ENCODE peak calls at places on chromosomes 7 and 10, in ten cellular contexts. O is MM.1S; I is CD8-positive, alpha-beta T cell; K is body of pancreas; G is OCI-LY7; H is lower lobe of right lung; V is K562; C is GM23338; B is aorta; T is GM12878. W is an unnamed sample. For H3K4me1, the result is how much of the 10 kb centered on the place peaks cover.

GRCh38 chr10:103982639-103983038 is 15.7 kb downstream of the SLK start:
- DNase-seq in O (peak), C (peak), T (no peak), B (no peak), K (no peak), I (no peak), G (peak), V (no peak), H (no peak), W (no peak)

GRCh38 chr7:389911-390601 is 100.1 kb downstream of the FOXL3 start:
- DNase-seq in H (peak), O (no peak), I (no peak), B (peak), C (no peak), K (peak), T (no peak), G (no peak), V (no peak), W (peak)

GRCh38 chr10:31770307-31770902 is 158.2 kb downstream of the ARHGAP12 start:
- DNase-seq in I (peak), C (peak), T (no peak), H (peak), V (peak), G (peak), O (peak), K (peak), B (no peak), W (no peak)

GRCh38 chr10:75392744-75393143 is 8.8 kb downstream of the ZNF503 start:
- DNase-seq in T (no peak), I (no peak), O (no peak), G (no peak), K (no peak), B (no peak), C (no peak), V (no peak), H (no peak), W (no peak)

GRCh38 chr10:71888623-71889387 is 37.8 kb upstream of the PSAP start:
- DNase-seq in C (peak), O (peak), B (peak), I (peak), K (peak), T (peak), H (peak), V (peak), G (peak), W (no peak)

GRCh38 chr10:64116731-64117130 is 595.5 kb downstream of the REEP3 start:
- DNase-seq in T (no peak), B (no peak), C (peak), I (no peak), K (no peak), O (no peak), H (no peak), V (no peak), G (no peak), W (no peak)

GRCh38 chr7:66837007-66837406 is 84.0 kb upstream of the TMEM248 start:
- DNase-seq in C (peak), B (no peak), H (peak), G (peak), K (no peak), O (peak), T (no peak), I (no peak), V (peak), W (no peak)

GRCh38 chr10:35963685-35964084 is 321.6 kb upstream of the FZD8 start:
- DNase-seq in O (no peak), H (no peak), T (no peak), G (no peak), C (no peak), I (no peak), K (no peak), V (no peak), B (no peak), W (no peak)

GRCh38 chr7:38545977-38546376 is 85.2 kb downstream of the AMPH start:
- DNase-seq in K (no peak), T (no peak), O (no peak), H (no peak), V (no peak), G (no peak), I (no peak), B (no peak), C (no peak), W (no peak)

GRCh38 chr10:74754397-74754796 is 72.0 kb upstream of the KAT6B start:
- DNase-seq in T (no peak), K (no peak), V (no peak), O (no peak), C (no peak), I (no peak), G (no peak), H (no peak), B (no peak), W (no peak)

GRCh38 chr10:75654777-75655176 is 223.4 kb downstream of the LRMDA start:
- DNase-seq in I (no peak), B (no peak), C (no peak), T (no peak), H (no peak), O (no peak), V (no peak), K (no peak), G (no peak), W (no peak)

GRCh38 chr7:5695037-5695708 is 86.3 kb downstream of the RNF216 start:
- DNase-seq in B (peak), K (no peak), H (no peak), O (no peak), G (peak), V (no peak), I (peak), T (peak), C (no peak), W (no peak)

GRCh38 chr10:133465191-133465949 is 11.6 kb downstream of the SCART1 start:
- DNase-seq in H (no peak), K (no peak), G (no peak), O (no peak), T (no peak), V (peak), I (no peak), C (peak), B (no peak), W (no peak)

GRCh38 chr7:16982640-16983103 is 100.9 kb upstream of the AGR3 start:
- DNase-seq in G (peak), O (peak), T (no peak), H (no peak), B (no peak), K (no peak), I (no peak), C (peak), V (peak), W (no peak)

GRCh38 chr7:130114374-130114773 is 44.0 kb downstream of the KLHDC10 start:
- DNase-seq in O (peak), H (no peak), I (no peak), T (no peak), G (peak), V (no peak), C (no peak), B (no peak), K (no peak), W (no peak)

GRCh38 chr10:112332509-112333228 is 41.2 kb upstream of the ACSL5 start:
- DNase-seq in V (no peak), O (no peak), H (peak), K (peak), I (no peak), B (no peak), T (no peak), C (no peak), G (no peak), W (no peak)

GRCh38 chr7:158097511-158098124 is 490.0 kb downstream of the PTPRN2 start:
- DNase-seq in H (no peak), O (no peak), T (no peak), B (peak), V (no peak), I (no peak), K (no peak), G (no peak), C (no peak), W (peak)

GRCh38 chr10:48526371-48526821 is 78.5 kb downstream of the ARHGAP22 start:
- DNase-seq in B (peak), K (no peak), H (no peak), O (no peak), V (no peak), T (no peak), I (no peak), C (no peak), G (no peak), W (no peak)

GRCh38 chr7:98956937-98957336 is 78.6 kb downstream of the TRRAP start:
- DNase-seq in V (no peak), H (no peak), T (no peak), G (no peak), C (no peak), I (no peak), B (no peak), O (no peak), K (no peak), W (no peak)

GRCh38 chr7:23713285-23714235 is 3.5 kb downstream of the STK31 start:
- DNase-seq in H (no peak), K (no peak), B (no peak), G (no peak), O (no peak), C (no peak), T (no peak), V (no peak), I (no peak), W (peak)

GRCh38 chr7:157432541-157432956 is 95.7 kb downstream of the DNAJB6 start:
- DNase-seq in V (peak), B (peak), G (no peak), I (no peak), H (peak), K (no peak), C (peak), T (no peak), O (no peak), W (peak)

GRCh38 chr10:49408437-49409306 is 12.8 kb upstream of the DRGX start:
- DNase-seq in O (no peak), V (peak), B (no peak), H (no peak), I (no peak), G (peak), T (no peak), K (peak), C (peak), W (no peak)

GRCh38 chr7:496528-497295 is 22.9 kb downstream of the PDGFA start:
- DNase-seq in B (peak), V (no peak), C (peak), G (no peak), H (peak), K (no peak), I (no peak), T (no peak), O (no peak), W (peak)

GRCh38 chr7:26616235-26616634 is 248.2 kb downstream of the SKAP2 start:
- DNase-seq in G (no peak), T (no peak), B (no peak), O (no peak), K (no peak), I (no peak), V (peak), C (no peak), H (no peak), W (no peak)

GRCh38 chr10:113552014-113552413 is 839 bp upstream of the HABP2 start:
- DNase-seq in G (no peak), V (no peak), I (no peak), C (no peak), K (peak), T (no peak), H (no peak), B (no peak), O (no peak), W (peak)

GRCh38 chr10:112140110-112140755 is 43.3 kb downstream of the GPAM start:
- DNase-seq in G (peak), K (peak), V (peak), H (peak), B (peak), I (peak), T (peak), O (peak), C (peak), W (no peak)

GRCh38 chr10:79937661-79938226 is 11.2 kb downstream of the SFTPD start:
- DNase-seq in V (no peak), C (no peak), H (no peak), I (no peak), K (no peak), T (no peak), G (no peak), B (no peak), O (no peak), W (no peak)

GRCh38 chr10:93309062-93309461 is 173.1 kb downstream of the MYOF start:
- DNase-seq in B (no peak), K (no peak), O (no peak), I (no peak), T (no peak), C (no peak), V (no peak), G (no peak), H (no peak), W (no peak)

GRCh38 chr7:33040803-33041516 is 21.6 kb downstream of the NT5C3A start:
- DNase-seq in B (no peak), C (no peak), T (peak), G (peak), K (peak), V (no peak), I (peak), H (no peak), O (peak), W (no peak)

GRCh38 chr7:25025218-25025671 is 45.3 kb upstream of the OSBPL3 start:
- DNase-seq in G (no peak), O (no peak), K (no peak), H (no peak), B (no peak), I (no peak), T (no peak), V (no peak), C (no peak), W (no peak)
- H3K4me1 ChIP-seq in G (under half), O (under half), K (under half), H (under half), B (under half), I (under half), T (under half), V (under half), C (under half), W (under half)

GRCh38 chr10:102400061-102400460 is 4.6 kb downstream of the NFKB2 start:
- DNase-seq in H (no peak), B (no peak), O (no peak), G (no peak), K (no peak), T (no peak), C (no peak), I (no peak), V (no peak), W (no peak)
- H3K4me1 ChIP-seq in H (under half), B (under half), O (under half), G (under half), K (under half), T (under half), C (under half), I (under half), V (half or more), W (under half)

GRCh38 chr10:95280637-95281036 is 10.2 kb downstream of the PDLIM1 start:
- DNase-seq in I (no peak), O (no peak), V (no peak), B (no peak), C (no peak), G (no peak), T (no peak), H (no peak), K (no peak), W (no peak)
- H3K4me1 ChIP-seq in I (under half), O (under half), V (under half), B (under half), C (under half), G (under half), T (under half), H (half or more), K (under half), W (half or more)

GRCh38 chr7:11538751-11539299 is 293.2 kb downstream of the THSD7A start:
- DNase-seq in T (no peak), C (no peak), O (no peak), I (no peak), G (no peak), V (no peak), H (no peak), K (no peak), B (no peak), W (no peak)
- H3K4me1 ChIP-seq in T (under half), C (under half), O (under half), I (under half), G (under half), V (under half), H (under half), K (under half), B (under half), W (under half)

GRCh38 chr10:370222-370825 is 235.1 kb downstream of the ZMYND11 start:
- DNase-seq in B (no peak), K (no peak), O (no peak), H (no peak), V (no peak), G (no peak), C (no peak), T (no peak), I (no peak), W (no peak)

GRCh38 chr10:372566-372965 is 237.3 kb downstream of the ZMYND11 start:
- DNase-seq in T (no peak), V (no peak), C (no peak), I (no peak), O (no peak), B (no peak), K (no peak), H (no peak), G (no peak), W (no peak)

GRCh38 chr10:369441-370221 is 234.4 kb downstream of the ZMYND11 start:
- DNase-seq in O (no peak), H (no peak), B (no peak), C (no peak), K (no peak), V (no peak), I (no peak), T (no peak), G (no peak), W (no peak)

GRCh38 chr10:373015-373414 is 237.8 kb downstream of the ZMYND11 start:
- DNase-seq in T (no peak), B (no peak), G (no peak), C (no peak), K (no peak), H (no peak), O (no peak), V (no peak), I (no peak), W (no peak)

DNA sequence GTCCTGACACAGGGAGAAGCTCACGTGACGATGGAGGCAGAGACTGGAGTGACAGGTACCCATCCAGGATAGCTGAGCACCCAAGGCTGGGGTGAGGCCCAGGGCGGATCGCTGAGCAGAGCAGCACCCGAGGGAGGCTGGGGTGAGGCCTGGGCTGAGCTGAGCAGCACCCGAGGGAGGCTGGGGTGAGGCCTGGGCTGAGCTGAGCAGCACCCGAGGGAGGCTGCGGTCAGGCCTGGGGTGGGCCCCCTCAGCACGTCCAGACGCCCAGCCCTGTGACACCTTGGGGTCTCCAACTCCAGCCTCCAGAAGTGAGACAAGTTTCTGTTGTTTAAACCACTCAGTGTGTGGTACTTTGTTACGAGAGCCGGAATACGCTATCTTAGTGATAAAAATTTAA is 236.3 kb downstream of the ZMYND11 start:
- DNase-seq in B (no peak), C (no peak), G (no peak), H (no peak), O (no peak), K (no peak), V (no peak), I (no peak), T (no peak), W (no peak)
- H3K4me1 ChIP-seq in B (under half), C (under half), G (under half), H (under half), O (under half), K (under half), V (under half), I (under half), T (under half), W (under half)

GRCh38 chr7:95547356-95547755 is 49.0 kb downstream of the PDK4 start:
- DNase-seq in O (no peak), G (no peak), C (no peak), K (no peak), V (no peak), B (no peak), H (no peak), I (no peak), T (no peak), W (no peak)
- H3K4me1 ChIP-seq in O (under half), G (under half), C (under half), K (half or more), V (under half), B (under half), H (half or more), I (under half), T (under half), W (under half)

GRCh38 chr7:114086906-114087651 is 168.3 kb upstream of the PPP1R3A start:
- DNase-seq in B (peak), I (no peak), K (peak), V (no peak), G (no peak), O (peak), C (peak), T (no peak), H (peak), W (no peak)

GRCh38 chr7:114085592-114086490 is 167.0 kb upstream of the PPP1R3A start:
- DNase-seq in H (peak), O (peak), K (peak), B (peak), T (no peak), C (peak), I (no peak), G (no peak), V (no peak), W (no peak)

GRCh38 chr7:114087674-114088539 is 169.1 kb upstream of the PPP1R3A start:
- DNase-seq in T (no peak), G (no peak), I (no peak), H (no peak), K (peak), C (peak), V (no peak), O (peak), B (peak), W (no peak)

GRCh38 chr7:114085313-114085591 is 166.4 kb upstream of the PPP1R3A start:
- DNase-seq in T (no peak), G (no peak), C (peak), V (no peak), I (no peak), K (no peak), H (no peak), B (no peak), O (no peak), W (no peak)

DNA sequence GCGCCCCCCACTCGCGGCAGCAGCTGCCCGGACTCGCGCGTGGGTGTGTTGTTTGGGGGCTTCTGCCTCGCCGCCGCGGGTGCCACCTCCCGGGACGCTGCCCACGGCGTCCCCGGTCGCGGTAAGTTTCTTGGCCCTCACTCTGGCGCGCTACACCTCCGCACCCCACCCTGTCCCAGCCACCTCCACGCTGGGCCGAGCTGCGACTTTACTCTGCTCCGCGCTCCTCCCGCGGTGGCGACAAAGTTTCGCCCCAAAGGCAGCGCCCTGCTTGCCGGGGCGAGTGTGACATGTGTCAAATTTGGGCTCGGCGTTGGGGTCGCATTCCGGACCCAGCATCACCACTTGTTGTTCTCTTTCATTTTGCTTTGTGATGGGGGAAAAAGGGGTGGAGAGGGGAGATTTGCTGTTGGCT is 167.7 kb upstream of the PPP1R3A start:
- DNase-seq in H (peak), O (peak), G (no peak), B (peak), K (peak), V (no peak), C (peak), I (no peak), T (no peak), W (no peak)
- H3K4me1 ChIP-seq in H (under half), O (under half), G (under half), B (under half), K (under half), V (under half), C (under half), I (under half), T (under half), W (under half)

DNA sequence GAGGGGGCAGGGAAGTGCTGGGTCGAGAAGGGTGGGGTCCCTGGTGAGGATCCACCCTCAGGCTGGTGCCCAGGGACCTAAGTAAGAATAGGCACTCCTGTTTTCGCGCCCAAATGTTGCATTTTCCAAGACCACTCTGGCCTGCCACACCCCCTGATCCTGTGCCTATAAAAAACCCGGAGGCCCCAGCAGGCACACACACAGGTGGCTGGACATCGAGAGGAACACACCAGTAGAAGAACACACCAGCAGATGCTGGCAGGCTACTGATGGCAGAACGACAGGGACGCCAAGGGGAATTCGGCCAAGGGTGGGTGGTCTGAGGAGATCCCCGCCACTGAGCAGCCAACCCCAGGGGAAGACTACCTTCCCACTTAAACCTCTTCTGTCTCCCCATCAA is 633.9 kb upstream of the POT1 start:
- DNase-seq in H (peak), I (no peak), G (no peak), C (no peak), B (no peak), V (no peak), K (no peak), T (no peak), O (no peak), W (no peak)
- H3K4me1 ChIP-seq in H (under half), I (under half), G (under half), C (under half), B (under half), V (under half), K (under half), T (under half), O (under half), W (under half)